ENCODE peak calls at places on chromosomes 12 and 14, in eight cellular contexts. H is GM06990; G is posterior cingulate gyrus; L is stimulated activated CD8-positive, alpha-beta memory T cell treated with anti-CD3 and anti-CD28 coated beads, Interleukin-15, amount 100 ng/mL, for 24 hours; Q is D341Med; I is left colon; O is choroid plexus epithelial cell; D is activated T-cell treated with anti-CD3 and anti-CD28 coated beads, Interleukin-2, amount 50 U/mL, for 72 hours. K is an unnamed sample.

GRCh38 chr12:44972746-44973421 is 78.0 kb downstream of the DBX2 start:
- DNase-seq in H (no peak), G (no peak), L (no peak), Q (peak), I (no peak), O (peak), D (no peak), K (peak)

GRCh38 chr12:107610030-107610859 is 75.4 kb upstream of the PWP1 start:
- DNase-seq in H (no peak), G (peak), L (no peak), Q (peak), I (no peak), O (peak), D (peak), K (peak)

GRCh38 chr14:95519699-95520098 is 3.2 kb upstream of the SYNE3 start:
- DNase-seq in H (peak), G (peak), L (no peak), Q (no peak), I (peak), O (peak), D (peak), K (no peak)

GRCh38 chr14:100402631-100403030 is 79.5 kb downstream of the SLC25A47 start:
- DNase-seq in H (no peak), G (no peak), L (no peak), Q (no peak), I (no peak), O (no peak), D (no peak), K (no peak)

GRCh38 chr14:58941666-58942065 is 246.8 kb upstream of the DAAM1 start:
- DNase-seq in H (no peak), G (no peak), L (no peak), Q (no peak), I (no peak), O (peak), D (no peak), K (no peak)

GRCh38 chr12:94151577-94151976 is 3.2 kb downstream of the PLXNC1 start:
- DNase-seq in H (no peak), G (no peak), L (no peak), Q (no peak), I (peak), O (no peak), D (no peak), K (no peak)

GRCh38 chr12:98660521-98660920 is 15.4 kb downstream of the APAF1 start:
- DNase-seq in H (no peak), G (no peak), L (no peak), Q (no peak), I (no peak), O (no peak), D (no peak), K (no peak)

GRCh38 chr14:30558675-30559555 is at the start of gene G2E3:
- DNase-seq in H (peak), G (peak), L (peak), Q (peak), I (peak), O (peak), D (peak), K (peak)

K was measured in NCI-H82.